ENCODE peak calls at places on chromosomes 7 and 10, in ten cellular contexts. J is fibroblast of lung, T is astrocyte, M is Karpas-422, R is mesenchymal stem cell, W is GM23248, E is PC-3, P is hepatocyte, Y is IMR-90, Q is HCT116. X is an unnamed sample.

GRCh38 chr7:77913977-77914607 is 115.5 kb downstream of the PHTF2 start:
- DNase-seq in P (no peak), E (no peak), W (no peak), J (peak; percentile 39), M (no peak), T (peak; percentile 15), Q (no peak), R (peak; percentile 34), Y (peak; percentile 66), X (no peak)

GRCh38 chr10:34236927-34237326 is 578.2 kb downstream of the PARD3 start:
- DNase-seq in T (peak; percentile 14), M (no peak), E (no peak), R (peak; percentile 61), Q (no peak), J (peak; percentile 15), P (no peak), Y (peak; percentile 69), W (no peak), X (no peak)

GRCh38 chr7:52147240-52147639 is 830.6 kb upstream of the COBL start:
- DNase-seq in R (no peak), E (no peak), M (no peak), T (no peak), P (peak; percentile 39), Q (no peak), W (no peak), J (no peak), Y (no peak), X (no peak)

GRCh38 chr7:142556745-142557144 is 192.5 kb upstream of the PRSS1 start:
- DNase-seq in E (peak; percentile 97), R (peak; percentile 86), P (peak; percentile 65), J (peak; percentile 99), M (no peak), W (peak; percentile 98), Q (peak; percentile 71), Y (peak; percentile 99), T (peak; percentile 98), X (peak; percentile 95)

GRCh38 chr7:78386520-78386919 is 587.9 kb downstream of the PHTF2 start:
- DNase-seq in Q (no peak), P (no peak), M (no peak), E (no peak), W (no peak), R (no peak), Y (no peak), J (no peak), T (no peak), X (no peak)

GRCh38 chr10:33252324-33252723 is 82.1 kb downstream of the NRP1 start:
- DNase-seq in P (no peak), T (no peak), Y (no peak), Q (no peak), M (no peak), W (no peak), E (no peak), J (no peak), R (no peak), X (no peak)

GRCh38 chr7:1706721-1707613 is 36.9 kb downstream of the ELFN1 start:
- DNase-seq in P (no peak), R (no peak), Y (no peak), T (no peak), W (no peak), J (no peak), E (no peak), M (no peak), Q (no peak), X (no peak)

GRCh38 chr7:141992154-141992553 is 3.5 kb upstream of the MGAM start:
- DNase-seq in M (no peak), W (peak; percentile 13), R (no peak), P (no peak), J (no peak), Q (no peak), Y (no peak), T (no peak), E (no peak), X (peak; percentile 46)

GRCh38 chr10:44033008-44033407 is 351.9 kb downstream of the CXCL12 start:
- DNase-seq in R (no peak), Q (no peak), T (peak; percentile 91), E (peak; percentile 7), M (no peak), Y (peak; percentile 65), W (peak; percentile 51), J (peak; percentile 92), P (no peak), X (no peak)

GRCh38 chr7:158266817-158267736 is 320.5 kb downstream of the PTPRN2 start:
- DNase-seq in R (no peak), T (no peak), J (no peak), E (no peak), Q (no peak), P (no peak), Y (no peak), W (no peak), M (no peak), X (no peak)

GRCh38 chr7:47724335-47724982 is 142.5 kb upstream of the TNS3 start:
- DNase-seq in Q (no peak), T (peak; percentile 90), J (peak; percentile 93), M (no peak), Y (peak; percentile 96), W (peak; percentile 66), R (peak; percentile 71), E (peak; percentile 66), P (peak; percentile 46), X (peak; percentile 10)

GRCh38 chr7:959271-959670 is 4.8 kb upstream of the ADAP1 start:
- DNase-seq in P (no peak), W (no peak), E (no peak), T (no peak), Q (no peak), Y (no peak), R (no peak), M (no peak), J (no peak), X (no peak)

GRCh38 chr7:144057954-144058353 is 9.2 kb downstream of the OR2A5 start:
- DNase-seq in T (no peak), Y (no peak), R (peak; percentile 6), M (no peak), P (peak; percentile 63), Q (no peak), J (peak; percentile 1), E (peak; percentile 88), W (peak; percentile 29), X (no peak)

GRCh38 chr7:29189743-29190201 is 4.8 kb upstream of the CHN2 start:
- DNase-seq in P (peak; percentile 83), J (peak; percentile 21), M (peak; percentile 88), T (peak; percentile 6), E (peak; percentile 62), R (peak; percentile 25), W (peak; percentile 52), Y (no peak), Q (peak; percentile 45), X (peak; percentile 34)

GRCh38 chr7:29106128-29106988 is 40.0 kb downstream of the CPVL start:
- DNase-seq in Y (peak; percentile 60), W (peak; percentile 77), J (peak; percentile 55), E (peak; percentile 77), M (peak; percentile 89), T (peak; percentile 34), Q (peak; percentile 39), P (peak; percentile 82), R (peak; percentile 69), X (peak; percentile 54)

GRCh38 chr10:90587561-90587960 is 270.3 kb downstream of the HTR7 start:
- DNase-seq in J (no peak), Q (no peak), T (no peak), W (no peak), R (no peak), Y (no peak), M (no peak), P (no peak), E (no peak), X (no peak)

DNA sequence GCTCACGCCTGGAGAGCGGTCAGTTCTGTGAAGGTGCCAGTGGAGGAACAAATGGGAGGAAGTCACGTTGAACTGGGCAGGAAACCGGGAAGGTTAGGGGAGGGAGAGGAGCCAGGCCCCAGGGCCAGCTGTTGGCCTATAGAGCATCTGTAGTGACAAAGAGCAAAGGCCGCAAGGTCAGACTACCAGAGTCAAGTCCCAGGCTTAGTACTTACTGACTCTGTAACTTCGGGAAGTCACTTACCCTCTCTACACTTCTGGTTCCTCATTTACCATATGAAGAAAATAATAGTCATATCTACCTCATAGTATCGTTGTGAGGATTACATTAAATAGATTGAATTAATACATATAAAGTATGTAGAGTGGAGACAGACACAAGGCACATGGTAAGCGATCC is 101.8 kb upstream of the FZD1 start:
- DNase-seq in J (no peak), W (no peak), R (no peak), M (no peak), Q (no peak), Y (no peak), P (no peak), E (no peak), T (no peak), X (no peak)
- H2AFZ ChIP-seq in J (no peak overlapping the region), W (no peak overlapping the region), R (no peak overlapping the region), M (no peak overlapping the region), Q (no peak overlapping the region), Y (no peak overlapping the region), P (no peak overlapping the region), E (no peak overlapping the region), T (no peak overlapping the region), X (no peak overlapping the region)

GRCh38 chr7:92705831-92706230 is 115.6 kb upstream of the FAM133B start:
- DNase-seq in W (no peak), J (no peak), Y (no peak), P (no peak), M (no peak), E (no peak), Q (no peak), T (no peak), R (no peak), X (peak; percentile 68)
- H3K4me2 ChIP-seq in W (no peak overlapping the region), J (no peak overlapping the region), Y (no peak overlapping the region), P (no peak overlapping the region), M (no peak overlapping the region), E (no peak overlapping the region), Q (no peak overlapping the region), T (no peak overlapping the region), R (no peak overlapping the region), X (no peak overlapping the region)

DNA sequence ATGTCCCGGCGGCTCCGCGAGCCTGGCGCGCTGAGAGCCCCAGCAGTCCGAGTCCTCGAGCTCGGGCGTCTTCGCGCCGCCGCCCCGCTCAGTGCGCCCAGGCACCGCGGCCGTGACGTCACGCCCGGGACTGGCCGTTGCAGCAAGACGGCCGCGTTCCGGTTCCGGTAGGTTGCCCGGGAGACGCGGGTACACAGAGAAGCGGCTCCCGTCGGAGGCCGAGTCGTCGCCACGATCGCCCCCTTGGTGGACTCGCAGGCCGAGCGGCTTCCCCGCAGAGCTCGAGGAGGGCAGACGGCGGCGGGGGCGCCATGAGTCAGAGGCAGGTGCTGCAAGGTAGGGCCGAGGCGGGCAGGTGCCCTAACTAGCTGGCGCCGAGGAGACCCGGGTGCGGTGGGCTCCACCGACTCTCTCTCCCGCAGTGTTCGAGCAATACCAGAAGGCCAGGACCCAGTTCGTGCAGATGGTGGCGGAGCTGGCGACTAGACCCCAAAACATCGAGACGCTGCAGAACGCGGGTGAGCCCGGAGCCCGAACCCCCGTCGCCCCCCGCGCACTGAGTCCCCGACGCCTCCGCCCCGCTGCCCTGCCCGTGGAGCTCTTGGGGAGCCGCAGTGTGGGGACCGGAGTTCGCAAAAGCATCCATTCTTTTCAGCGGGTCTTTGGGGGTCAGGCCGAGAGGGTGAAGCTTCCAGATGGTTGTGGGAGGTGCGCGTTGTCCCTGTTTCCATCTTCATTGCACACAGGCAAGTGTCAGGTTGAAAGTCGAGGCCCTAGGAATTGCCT is at the start of gene SPAG6:
- DNase-seq in E (no peak), T (no peak), Q (no peak), W (peak; percentile 33), Y (no peak), J (no peak), R (peak; percentile 24), P (peak; percentile 73), M (no peak), X (no peak)
- H3K27me3 ChIP-seq in E (no peaks in the 10 kb centered on the region), T (peaks cover 66% of the 10 kb centered on the region), Q (peaks cover 3% of the 10 kb centered on the region), W (peaks cover 74% of the 10 kb centered on the region), Y (peaks cover 52% of the 10 kb centered on the region), J (peaks cover 48% of the 10 kb centered on the region), R (peaks cover 64% of the 10 kb centered on the region), P (peaks cover 81% of the 10 kb centered on the region), M (no peaks in the 10 kb centered on the region), X (peaks cover 35% of the 10 kb centered on the region)

GRCh38 chr7:121519548-121520521 is 123.7 kb upstream of the FAM3C start:
- DNase-seq in Y (no peak), T (no peak), Q (no peak), M (no peak), R (peak; percentile 26), J (no peak), E (no peak), P (no peak), W (peak; percentile 68), X (no peak)
- H2AFZ ChIP-seq in Y (no peak overlapping the region), T (no peak overlapping the region), Q (no peak overlapping the region), M (no peak overlapping the region), R (no peak overlapping the region), J (no peak overlapping the region), E (no peak overlapping the region), P (peak overlapping the region; percentile 42), W (no peak overlapping the region), X (no peak overlapping the region)